ENCODE peak calls at places on chromosomes 11 and 22, in seven cellular contexts. J is stimulated activated naive CD4-positive, alpha-beta T cell treated with Interleukin-2 at 50 U/mL for 16 hours; W is activated T-cell treated with anti-CD3 and anti-CD28 coated beads for 1 hour; B is stimulated activated CD8-positive, alpha-beta memory T cell treated with anti-CD3 and anti-CD28 coated beads, Interleukin-15, amount 100 ng/mL, for 4 hours; Z is NCI-H748 treated with DMSO at 0.1 percent for 48 hours; L is activated CD8-positive, alpha-beta memory T cell treated with anti-CD3 and anti-CD28 coated beads for 48 hours; D is thyroid gland. P is an unnamed sample.

GRCh38 chr11:1878134-1879031 is 13.3 kb downstream of the PRR33 start:
- DNase-seq in J (no peak), W (no peak), B (no peak), Z (no peak), L (no peak), D (no peak), P (no peak)

GRCh38 chr11:118922745-118923627 is 2.7 kb downstream of the BCL9L start:
- DNase-seq in J (no peak), W (no peak), B (no peak), Z (no peak), L (no peak), D (no peak), P (no peak)

GRCh38 chr11:69949327-69949726 is 128.8 kb upstream of the ANO1 start:
- DNase-seq in J (no peak), W (no peak), B (no peak), Z (no peak), L (no peak), D (no peak), P (peak)

GRCh38 chr22:25177226-25177625 is 22.4 kb upstream of the CRYBB3 start:
- DNase-seq in J (no peak), W (no peak), B (no peak), Z (no peak), L (no peak), D (no peak), P (no peak)

GRCh38 chr11:61022311-61023085 is 51.0 kb downstream of the CD6 start:
- DNase-seq in J (peak), W (no peak), B (no peak), Z (no peak), L (no peak), D (peak), P (no peak)

GRCh38 chr11:113693030-113693429 is 13.1 kb downstream of the TMPRSS5 start:
- DNase-seq in J (no peak), W (no peak), B (no peak), Z (no peak), L (no peak), D (no peak), P (no peak)

GRCh38 chr11:63869686-63870085 is 30.8 kb downstream of the MARK2 start:
- DNase-seq in J (no peak), W (peak), B (no peak), Z (no peak), L (no peak), D (no peak), P (no peak)

GRCh38 chr11:13891911-13892310 is 70.6 kb upstream of the SPON1 start:
- DNase-seq in J (no peak), W (no peak), B (no peak), Z (no peak), L (no peak), D (no peak), P (no peak)

GRCh38 chr11:102561636-102562035 is 31.1 kb upstream of the MMP7 start:
- DNase-seq in J (no peak), W (no peak), B (no peak), Z (no peak), L (no peak), D (no peak), P (no peak)

GRCh38 chr22:26648011-26648497 is 9.3 kb upstream of the MIAT start:
- DNase-seq in J (peak), W (peak), B (no peak), Z (peak), L (peak), D (no peak), P (no peak)

GRCh38 chr11:88454881-88455280 is 117.3 kb upstream of the CTSC start:
- DNase-seq in J (no peak), W (no peak), B (no peak), Z (no peak), L (no peak), D (no peak), P (peak)

GRCh38 chr11:92811341-92811740 is 158.1 kb upstream of the MTNR1B start:
- DNase-seq in J (no peak), W (no peak), B (no peak), Z (no peak), L (no peak), D (peak), P (no peak)

GRCh38 chr11:35235944-35236666 is 97.1 kb downstream of the CD44 start:
- DNase-seq in J (peak), W (peak), B (no peak), Z (no peak), L (no peak), D (no peak), P (no peak)

GRCh38 chr11:82229346-82229745 is 504.3 kb downstream of the FAM181B start:
- DNase-seq in J (no peak), W (no peak), B (no peak), Z (peak), L (no peak), D (no peak), P (peak)

GRCh38 chr11:130781906-130782305 is 134.4 kb downstream of the SNX19 start:
- DNase-seq in J (no peak), W (no peak), B (no peak), Z (no peak), L (no peak), D (no peak), P (no peak)

GRCh38 chr11:64654958-64655541 is 64.0 kb downstream of the SLC22A12 start:
- DNase-seq in J (no peak), W (no peak), B (no peak), Z (no peak), L (no peak), D (no peak), P (no peak)

GRCh38 chr11:122796128-122796717 is 42.1 kb upstream of the CRTAM start:
- DNase-seq in J (peak), W (peak), B (peak), Z (peak), L (peak), D (peak), P (peak)

GRCh38 chr22:41003041-41003440 is 51.9 kb downstream of the RBX1 start:
- DNase-seq in J (no peak), W (no peak), B (no peak), Z (no peak), L (no peak), D (peak), P (no peak)

GRCh38 chr11:109249597-109249996 is 172.4 kb upstream of the C11orf87 start:
- DNase-seq in J (no peak), W (no peak), B (no peak), Z (no peak), L (no peak), D (no peak), P (no peak)

GRCh38 chr22:24994070-24994763 is 41.7 kb downstream of the KIAA1671 start:
- DNase-seq in J (peak), W (no peak), B (no peak), Z (no peak), L (no peak), D (peak), P (no peak)

GRCh38 chr11:129315781-129316579 is 59.7 kb upstream of the BARX2 start:
- DNase-seq in J (no peak), W (no peak), B (no peak), Z (peak), L (no peak), D (no peak), P (no peak)

GRCh38 chr11:121587182-121587581 is 134.4 kb upstream of the SORL1-AS1 start:
- DNase-seq in J (no peak), W (no peak), B (no peak), Z (no peak), L (no peak), D (no peak), P (no peak)

P was measured in choroid plexus epithelial cell.